ENCODE peak calls at places on chromosomes 13 and 19, in ten cellular contexts. One of them, this sample, is unnamed.

GRCh38 chr13:33206425-33206824 is 79.1 kb downstream of the STARD13 start:
- DNase-seq in HFF-Myc: no peak
- DNase-seq in GM12865: no peak
- DNase-seq in esophagus muscularis mucosa: peak
- DNase-seq in right atrium auricular region: no peak
- DNase-seq in mesendoderm: no peak
- DNase-seq in cardiac fibroblast: no peak
- DNase-seq in retinal pigment epithelial cell: no peak
- DNase-seq in endodermal cell: no peak
- DNase-seq in colonic mucosa: no peak
- DNase-seq in this sample: no peak

GRCh38 chr19:16737909-16738308 is 18.3 kb downstream of the NWD1 start:
- DNase-seq in colonic mucosa: peak
- DNase-seq in esophagus muscularis mucosa: no peak
- DNase-seq in endodermal cell: no peak
- DNase-seq in retinal pigment epithelial cell: no peak
- DNase-seq in cardiac fibroblast: peak
- DNase-seq in GM12865: no peak
- DNase-seq in mesendoderm: no peak
- DNase-seq in right atrium auricular region: no peak
- DNase-seq in HFF-Myc: peak
- DNase-seq in this sample: no peak

GRCh38 chr19:40191836-40192646 is 815 bp downstream of the MAP3K10 start:
- DNase-seq in mesendoderm: peak
- DNase-seq in colonic mucosa: peak
- DNase-seq in right atrium auricular region: no peak
- DNase-seq in HFF-Myc: no peak
- DNase-seq in endodermal cell: peak
- DNase-seq in GM12865: peak
- DNase-seq in retinal pigment epithelial cell: no peak
- DNase-seq in esophagus muscularis mucosa: no peak
- DNase-seq in cardiac fibroblast: peak
- DNase-seq in this sample: no peak

GRCh38 chr13:112727581-112727980 is 37.7 kb downstream of the ATP11A start:
- DNase-seq in mesendoderm: no peak
- DNase-seq in retinal pigment epithelial cell: no peak
- DNase-seq in endodermal cell: peak
- DNase-seq in right atrium auricular region: no peak
- DNase-seq in colonic mucosa: no peak
- DNase-seq in cardiac fibroblast: no peak
- DNase-seq in esophagus muscularis mucosa: no peak
- DNase-seq in HFF-Myc: no peak
- DNase-seq in GM12865: no peak
- DNase-seq in this sample: no peak

GRCh38 chr13:49308977-49309408 is 61.3 kb downstream of the CDADC1 start:
- DNase-seq in right atrium auricular region: peak
- DNase-seq in GM12865: no peak
- DNase-seq in HFF-Myc: no peak
- DNase-seq in mesendoderm: no peak
- DNase-seq in endodermal cell: no peak
- DNase-seq in retinal pigment epithelial cell: no peak
- DNase-seq in esophagus muscularis mucosa: no peak
- DNase-seq in colonic mucosa: no peak
- DNase-seq in cardiac fibroblast: no peak
- DNase-seq in this sample: no peak

GRCh38 chr13:113170503-113170902 is 12.1 kb downstream of the PROZ start:
- DNase-seq in colonic mucosa: no peak
- DNase-seq in cardiac fibroblast: no peak
- DNase-seq in mesendoderm: peak
- DNase-seq in retinal pigment epithelial cell: no peak
- DNase-seq in esophagus muscularis mucosa: no peak
- DNase-seq in endodermal cell: peak
- DNase-seq in GM12865: no peak
- DNase-seq in HFF-Myc: no peak
- DNase-seq in right atrium auricular region: no peak
- DNase-seq in this sample: no peak

GRCh38 chr19:45667620-45668341 is at the start of gene GIPR:
- DNase-seq in colonic mucosa: peak
- DNase-seq in esophagus muscularis mucosa: no peak
- DNase-seq in retinal pigment epithelial cell: no peak
- DNase-seq in cardiac fibroblast: no peak
- DNase-seq in right atrium auricular region: peak
- DNase-seq in HFF-Myc: no peak
- DNase-seq in mesendoderm: peak
- DNase-seq in endodermal cell: peak
- DNase-seq in GM12865: peak
- DNase-seq in this sample: no peak

GRCh38 chr13:42747399-42747873 is 33.9 kb upstream of the FAM216B start:
- DNase-seq in HFF-Myc: peak
- DNase-seq in endodermal cell: no peak
- DNase-seq in colonic mucosa: no peak
- DNase-seq in right atrium auricular region: no peak
- DNase-seq in cardiac fibroblast: peak
- DNase-seq in esophagus muscularis mucosa: no peak
- DNase-seq in retinal pigment epithelial cell: no peak
- DNase-seq in GM12865: no peak
- DNase-seq in mesendoderm: peak
- DNase-seq in this sample: peak

GRCh38 chr13:21637296-21637695 is 33.3 kb upstream of the MICU2 start:
- DNase-seq in esophagus muscularis mucosa: no peak
- DNase-seq in HFF-Myc: no peak
- DNase-seq in GM12865: peak
- DNase-seq in right atrium auricular region: no peak
- DNase-seq in endodermal cell: no peak
- DNase-seq in colonic mucosa: peak
- DNase-seq in cardiac fibroblast: peak
- DNase-seq in retinal pigment epithelial cell: peak
- DNase-seq in mesendoderm: no peak
- DNase-seq in this sample: no peak

GRCh38 chr13:60645552-60646138 is 248.6 kb downstream of the TDRD3 start:
- DNase-seq in mesendoderm: no peak
- DNase-seq in right atrium auricular region: no peak
- DNase-seq in endodermal cell: no peak
- DNase-seq in cardiac fibroblast: no peak
- DNase-seq in HFF-Myc: no peak
- DNase-seq in retinal pigment epithelial cell: no peak
- DNase-seq in esophagus muscularis mucosa: peak
- DNase-seq in GM12865: peak
- DNase-seq in colonic mucosa: no peak
- DNase-seq in this sample: no peak

GRCh38 chr19:17965370-17966114 is 1.4 kb upstream of the KCNN1 start:
- DNase-seq in GM12865: no peak
- DNase-seq in cardiac fibroblast: no peak
- DNase-seq in mesendoderm: no peak
- DNase-seq in right atrium auricular region: no peak
- DNase-seq in esophagus muscularis mucosa: no peak
- DNase-seq in endodermal cell: no peak
- DNase-seq in HFF-Myc: no peak
- DNase-seq in retinal pigment epithelial cell: no peak
- DNase-seq in colonic mucosa: no peak
- DNase-seq in this sample: no peak

GRCh38 chr19:17968376-17968775 is 1.5 kb downstream of the KCNN1 start:
- DNase-seq in GM12865: no peak
- DNase-seq in endodermal cell: no peak
- DNase-seq in esophagus muscularis mucosa: no peak
- DNase-seq in retinal pigment epithelial cell: no peak
- DNase-seq in mesendoderm: no peak
- DNase-seq in right atrium auricular region: no peak
- DNase-seq in HFF-Myc: no peak
- DNase-seq in colonic mucosa: no peak
- DNase-seq in cardiac fibroblast: no peak
- DNase-seq in this sample: no peak

GRCh38 chr19:17967258-17968051 is 548 bp downstream of the KCNN1 start:
- DNase-seq in endodermal cell: no peak
- DNase-seq in HFF-Myc: no peak
- DNase-seq in cardiac fibroblast: no peak
- DNase-seq in GM12865: no peak
- DNase-seq in colonic mucosa: no peak
- DNase-seq in esophagus muscularis mucosa: no peak
- DNase-seq in retinal pigment epithelial cell: no peak
- DNase-seq in right atrium auricular region: no peak
- DNase-seq in mesendoderm: no peak
- DNase-seq in this sample: no peak

GRCh38 chr19:17966115-17966455 is 822 bp upstream of the KCNN1 start:
- DNase-seq in GM12865: no peak
- DNase-seq in right atrium auricular region: no peak
- DNase-seq in HFF-Myc: no peak
- DNase-seq in mesendoderm: no peak
- DNase-seq in cardiac fibroblast: no peak
- DNase-seq in colonic mucosa: no peak
- DNase-seq in retinal pigment epithelial cell: no peak
- DNase-seq in esophagus muscularis mucosa: no peak
- DNase-seq in endodermal cell: no peak
- DNase-seq in this sample: no peak

GRCh38 chr19:17966497-17967257 is at the start of gene KCNN1:
- DNase-seq in GM12865: no peak
- DNase-seq in colonic mucosa: no peak
- DNase-seq in retinal pigment epithelial cell: no peak
- DNase-seq in esophagus muscularis mucosa: no peak
- DNase-seq in endodermal cell: peak
- DNase-seq in right atrium auricular region: no peak
- DNase-seq in cardiac fibroblast: no peak
- DNase-seq in mesendoderm: no peak
- DNase-seq in HFF-Myc: no peak
- DNase-seq in this sample: no peak
- H3K4me3 ChIP-seq in GM12865: no peak
- H3K4me3 ChIP-seq in colonic mucosa: no peak
- H3K4me3 ChIP-seq in retinal pigment epithelial cell: peak
- H3K4me3 ChIP-seq in esophagus muscularis mucosa: peak
- H3K4me3 ChIP-seq in endodermal cell: peak
- H3K4me3 ChIP-seq in right atrium auricular region: peak
- H3K4me3 ChIP-seq in cardiac fibroblast: peak
- H3K4me3 ChIP-seq in mesendoderm: peak
- H3K4me3 ChIP-seq in HFF-Myc: no peak
- H3K4me3 ChIP-seq in this sample: no peak

GRCh38 chr19:48614436-48615144 is at the start of gene FAM83E:
- DNase-seq in cardiac fibroblast: no peak
- DNase-seq in colonic mucosa: peak
- DNase-seq in esophagus muscularis mucosa: no peak
- DNase-seq in endodermal cell: peak
- DNase-seq in HFF-Myc: no peak
- DNase-seq in GM12865: peak
- DNase-seq in retinal pigment epithelial cell: no peak
- DNase-seq in mesendoderm: peak
- DNase-seq in right atrium auricular region: no peak
- DNase-seq in this sample: no peak
- H3K4me3 ChIP-seq in cardiac fibroblast: no peak
- H3K4me3 ChIP-seq in colonic mucosa: peak
- H3K4me3 ChIP-seq in esophagus muscularis mucosa: no peak
- H3K4me3 ChIP-seq in endodermal cell: no peak
- H3K4me3 ChIP-seq in HFF-Myc: peak
- H3K4me3 ChIP-seq in GM12865: no peak
- H3K4me3 ChIP-seq in retinal pigment epithelial cell: no peak
- H3K4me3 ChIP-seq in mesendoderm: no peak
- H3K4me3 ChIP-seq in right atrium auricular region: no peak
- H3K4me3 ChIP-seq in this sample: no peak

GRCh38 chr19:18701250-18701608 is 17.7 kb downstream of the CRTC1 start:
- DNase-seq in right atrium auricular region: no peak
- DNase-seq in esophagus muscularis mucosa: no peak
- DNase-seq in mesendoderm: no peak
- DNase-seq in HFF-Myc: no peak
- DNase-seq in retinal pigment epithelial cell: no peak
- DNase-seq in endodermal cell: no peak
- DNase-seq in GM12865: peak
- DNase-seq in colonic mucosa: no peak
- DNase-seq in cardiac fibroblast: no peak
- DNase-seq in this sample: no peak
- H3K4me3 ChIP-seq in right atrium auricular region: peak
- H3K4me3 ChIP-seq in esophagus muscularis mucosa: peak
- H3K4me3 ChIP-seq in mesendoderm: no peak
- H3K4me3 ChIP-seq in HFF-Myc: peak
- H3K4me3 ChIP-seq in retinal pigment epithelial cell: peak
- H3K4me3 ChIP-seq in endodermal cell: no peak
- H3K4me3 ChIP-seq in GM12865: peak
- H3K4me3 ChIP-seq in colonic mucosa: peak
- H3K4me3 ChIP-seq in cardiac fibroblast: peak
- H3K4me3 ChIP-seq in this sample: no peak

GRCh38 chr19:11479090-11479469 is 1.8 kb downstream of the ELAVL3 start:
- DNase-seq in colonic mucosa: no peak
- DNase-seq in right atrium auricular region: no peak
- DNase-seq in mesendoderm: no peak
- DNase-seq in GM12865: no peak
- DNase-seq in endodermal cell: no peak
- DNase-seq in esophagus muscularis mucosa: no peak
- DNase-seq in HFF-Myc: no peak
- DNase-seq in cardiac fibroblast: no peak
- DNase-seq in retinal pigment epithelial cell: no peak
- DNase-seq in this sample: no peak

GRCh38 chr19:11480927-11481776 is at the start of gene ELAVL3:
- DNase-seq in HFF-Myc: no peak
- DNase-seq in mesendoderm: no peak
- DNase-seq in colonic mucosa: no peak
- DNase-seq in retinal pigment epithelial cell: no peak
- DNase-seq in esophagus muscularis mucosa: no peak
- DNase-seq in cardiac fibroblast: no peak
- DNase-seq in right atrium auricular region: no peak
- DNase-seq in endodermal cell: peak
- DNase-seq in GM12865: no peak
- DNase-seq in this sample: no peak

GRCh38 chr19:11479470-11480080 is 1.3 kb downstream of the ELAVL3 start:
- DNase-seq in HFF-Myc: no peak
- DNase-seq in right atrium auricular region: no peak
- DNase-seq in retinal pigment epithelial cell: no peak
- DNase-seq in GM12865: no peak
- DNase-seq in esophagus muscularis mucosa: no peak
- DNase-seq in cardiac fibroblast: peak
- DNase-seq in colonic mucosa: peak
- DNase-seq in endodermal cell: peak
- DNase-seq in mesendoderm: peak
- DNase-seq in this sample: no peak

GRCh38 chr19:11481777-11482383 is 1.0 kb upstream of the ELAVL3 start:
- DNase-seq in HFF-Myc: no peak
- DNase-seq in esophagus muscularis mucosa: no peak
- DNase-seq in right atrium auricular region: peak
- DNase-seq in colonic mucosa: peak
- DNase-seq in mesendoderm: peak
- DNase-seq in retinal pigment epithelial cell: peak
- DNase-seq in endodermal cell: peak
- DNase-seq in GM12865: peak
- DNase-seq in cardiac fibroblast: peak
- DNase-seq in this sample: peak

GRCh38 chr19:11480081-11480926 is 542 bp downstream of the ELAVL3 start:
- DNase-seq in HFF-Myc: no peak
- DNase-seq in GM12865: no peak
- DNase-seq in endodermal cell: no peak
- DNase-seq in cardiac fibroblast: no peak
- DNase-seq in mesendoderm: no peak
- DNase-seq in right atrium auricular region: no peak
- DNase-seq in colonic mucosa: no peak
- DNase-seq in esophagus muscularis mucosa: no peak
- DNase-seq in retinal pigment epithelial cell: no peak
- DNase-seq in this sample: no peak
- H3K4me3 ChIP-seq in HFF-Myc: no peak
- H3K4me3 ChIP-seq in GM12865: no peak
- H3K4me3 ChIP-seq in endodermal cell: no peak
- H3K4me3 ChIP-seq in cardiac fibroblast: no peak
- H3K4me3 ChIP-seq in mesendoderm: no peak
- H3K4me3 ChIP-seq in right atrium auricular region: peak
- H3K4me3 ChIP-seq in colonic mucosa: no peak
- H3K4me3 ChIP-seq in esophagus muscularis mucosa: peak
- H3K4me3 ChIP-seq in retinal pigment epithelial cell: no peak
- H3K4me3 ChIP-seq in this sample: no peak

This sample was measured in BJ.